ENCODE peak calls at places on chromosome 20, in five cellular contexts. One of them, this sample, is unnamed.

GRCh38 chr20:42110301-42110700 is 492.1 kb upstream of the CHD6 start:
- DNase-seq in MCF 10A: no peak
- DNase-seq in RWPE1: no peak
- DNase-seq in left ventricle myocardium inferior: no peak
- DNase-seq in left lung: no peak
- DNase-seq in this sample: no peak

GRCh38 chr20:21291026-21291425 is 12.1 kb upstream of the XRN2 start:
- DNase-seq in left ventricle myocardium inferior: no peak
- DNase-seq in MCF 10A: no peak
- DNase-seq in left lung: no peak
- DNase-seq in RWPE1: no peak
- DNase-seq in this sample: peak

GRCh38 chr20:15938847-15939246 is 634.4 kb downstream of the KIF16B start:
- DNase-seq in left lung: no peak
- DNase-seq in RWPE1: no peak
- DNase-seq in left ventricle myocardium inferior: no peak
- DNase-seq in MCF 10A: no peak
- DNase-seq in this sample: no peak

GRCh38 chr20:7868108-7868507 is 72.2 kb downstream of the HAO1 start:
- DNase-seq in RWPE1: no peak
- DNase-seq in MCF 10A: no peak
- DNase-seq in left lung: no peak
- DNase-seq in left ventricle myocardium inferior: no peak
- DNase-seq in this sample: no peak

GRCh38 chr20:25398363-25399037 is 7.9 kb upstream of the ABHD12 start:
- DNase-seq in left lung: no peak
- DNase-seq in MCF 10A: no peak
- DNase-seq in RWPE1: no peak
- DNase-seq in left ventricle myocardium inferior: no peak
- DNase-seq in this sample: peak

GRCh38 chr20:36745234-36745926 is 510 bp downstream of the NDRG3 start:
- DNase-seq in left lung: peak
- DNase-seq in left ventricle myocardium inferior: peak
- DNase-seq in MCF 10A: peak
- DNase-seq in RWPE1: no peak
- DNase-seq in this sample: no peak

GRCh38 chr20:32564921-32565734 is 20.0 kb downstream of the NOL4L start:
- DNase-seq in left ventricle myocardium inferior: peak
- DNase-seq in MCF 10A: no peak
- DNase-seq in RWPE1: no peak
- DNase-seq in left lung: peak
- DNase-seq in this sample: no peak

GRCh38 chr20:13220194-13220856 is 749 bp upstream of the ISM1 start:
- DNase-seq in MCF 10A: no peak
- DNase-seq in RWPE1: peak
- DNase-seq in left lung: peak
- DNase-seq in left ventricle myocardium inferior: peak
- DNase-seq in this sample: no peak

GRCh38 chr20:39874049-39874893 is 814.8 kb downstream of the MAFB start:
- DNase-seq in MCF 10A: peak
- DNase-seq in left lung: peak
- DNase-seq in left ventricle myocardium inferior: peak
- DNase-seq in RWPE1: peak
- DNase-seq in this sample: peak

GRCh38 chr20:20201124-20201523 is 148.8 kb downstream of the CFAP61 start:
- DNase-seq in RWPE1: no peak
- DNase-seq in left ventricle myocardium inferior: no peak
- DNase-seq in MCF 10A: no peak
- DNase-seq in left lung: no peak
- DNase-seq in this sample: no peak

GRCh38 chr20:2859330-2860121 is 13.8 kb upstream of the PTPRA start:
- DNase-seq in RWPE1: no peak
- DNase-seq in left lung: no peak
- DNase-seq in left ventricle myocardium inferior: no peak
- DNase-seq in MCF 10A: no peak
- DNase-seq in this sample: peak

GRCh38 chr20:42461321-42461720 is 728.4 kb downstream of the PTPRT start:
- DNase-seq in MCF 10A: no peak
- DNase-seq in RWPE1: no peak
- DNase-seq in left lung: no peak
- DNase-seq in left ventricle myocardium inferior: no peak
- DNase-seq in this sample: no peak

GRCh38 chr20:6395695-6396094 is 272.9 kb upstream of the FERMT1 start:
- DNase-seq in left lung: no peak
- DNase-seq in MCF 10A: peak
- DNase-seq in RWPE1: peak
- DNase-seq in left ventricle myocardium inferior: no peak
- DNase-seq in this sample: no peak

GRCh38 chr20:3652217-3652616 is 11.0 kb downstream of the GFRA4 start:
- DNase-seq in RWPE1: no peak
- DNase-seq in left ventricle myocardium inferior: no peak
- DNase-seq in left lung: no peak
- DNase-seq in MCF 10A: no peak
- DNase-seq in this sample: no peak

GRCh38 chr20:52179331-52180166 is 12.0 kb downstream of the ZFP64 start:
- DNase-seq in MCF 10A: no peak
- DNase-seq in left ventricle myocardium inferior: no peak
- DNase-seq in left lung: no peak
- DNase-seq in RWPE1: no peak
- DNase-seq in this sample: no peak

GRCh38 chr20:49323622-49324238 is 45.9 kb upstream of the ZNFX1 start:
- DNase-seq in RWPE1: peak
- DNase-seq in MCF 10A: peak
- DNase-seq in left lung: no peak
- DNase-seq in left ventricle myocardium inferior: no peak
- DNase-seq in this sample: peak

GRCh38 chr20:33721391-33722140 is 1.5 kb upstream of the PXMP4 start:
- DNase-seq in left lung: no peak
- DNase-seq in left ventricle myocardium inferior: no peak
- DNase-seq in RWPE1: no peak
- DNase-seq in MCF 10A: no peak
- DNase-seq in this sample: no peak

GRCh38 chr20:11891081-11891826 is 26.4 kb upstream of the BTBD3 start:
- DNase-seq in left lung: peak
- DNase-seq in MCF 10A: peak
- DNase-seq in left ventricle myocardium inferior: peak
- DNase-seq in RWPE1: peak
- DNase-seq in this sample: peak

GRCh38 chr20:54980321-54980960 is 505.0 kb downstream of the DOK5 start:
- DNase-seq in left lung: no peak
- DNase-seq in RWPE1: peak
- DNase-seq in left ventricle myocardium inferior: no peak
- DNase-seq in MCF 10A: no peak
- DNase-seq in this sample: no peak

GRCh38 chr20:23147964-23148720 is 62.0 kb upstream of the CD93 start:
- DNase-seq in left lung: peak
- DNase-seq in RWPE1: no peak
- DNase-seq in left ventricle myocardium inferior: no peak
- DNase-seq in MCF 10A: peak
- DNase-seq in this sample: peak

GRCh38 chr20:17320456-17320855 is 93.6 kb downstream of the PCSK2 start:
- DNase-seq in left ventricle myocardium inferior: no peak
- DNase-seq in RWPE1: no peak
- DNase-seq in left lung: no peak
- DNase-seq in MCF 10A: no peak
- DNase-seq in this sample: no peak

GRCh38 chr20:52761867-52762266 is 210.3 kb upstream of the TSHZ2 start:
- DNase-seq in left ventricle myocardium inferior: no peak
- DNase-seq in MCF 10A: no peak
- DNase-seq in RWPE1: no peak
- DNase-seq in left lung: no peak
- DNase-seq in this sample: no peak

GRCh38 chr20:10949930-10950783 is 276.4 kb upstream of the JAG1 start:
- DNase-seq in RWPE1: no peak
- DNase-seq in left ventricle myocardium inferior: no peak
- DNase-seq in MCF 10A: no peak
- DNase-seq in left lung: no peak
- DNase-seq in this sample: no peak

GRCh38 chr20:44909872-44910689 is at the start of gene PABPC1L:
- DNase-seq in MCF 10A: peak
- DNase-seq in left ventricle myocardium inferior: peak
- DNase-seq in RWPE1: peak
- DNase-seq in left lung: peak
- DNase-seq in this sample: peak

GRCh38 chr20:49411221-49411925 is 71.1 kb downstream of the KCNB1 start:
- DNase-seq in left ventricle myocardium inferior: no peak
- DNase-seq in RWPE1: no peak
- DNase-seq in MCF 10A: no peak
- DNase-seq in left lung: no peak
- DNase-seq in this sample: no peak

GRCh38 chr20:53925651-53926401 is 144.6 kb downstream of the BCAS1 start:
- DNase-seq in RWPE1: no peak
- DNase-seq in left lung: no peak
- DNase-seq in MCF 10A: no peak
- DNase-seq in left ventricle myocardium inferior: no peak
- DNase-seq in this sample: no peak

GRCh38 chr20:33005132-33005566 is 916 bp upstream of the SUN5 start:
- DNase-seq in RWPE1: no peak
- DNase-seq in left ventricle myocardium inferior: no peak
- DNase-seq in left lung: no peak
- DNase-seq in MCF 10A: peak
- DNase-seq in this sample: no peak

GRCh38 chr20:23063573-23063972 is 14.1 kb upstream of the THBD start:
- DNase-seq in left lung: no peak
- DNase-seq in MCF 10A: no peak
- DNase-seq in RWPE1: no peak
- DNase-seq in left ventricle myocardium inferior: no peak
- DNase-seq in this sample: no peak

GRCh38 chr20:8853805-8854338 is 215.0 kb upstream of the PLCB4 start:
- DNase-seq in MCF 10A: peak
- DNase-seq in RWPE1: peak
- DNase-seq in left lung: no peak
- DNase-seq in left ventricle myocardium inferior: no peak
- DNase-seq in this sample: peak

GRCh38 chr20:10521068-10521834 is 86.1 kb downstream of the SLX4IP start:
- DNase-seq in left ventricle myocardium inferior: no peak
- DNase-seq in MCF 10A: peak
- DNase-seq in left lung: no peak
- DNase-seq in RWPE1: peak
- DNase-seq in this sample: peak

DNA sequence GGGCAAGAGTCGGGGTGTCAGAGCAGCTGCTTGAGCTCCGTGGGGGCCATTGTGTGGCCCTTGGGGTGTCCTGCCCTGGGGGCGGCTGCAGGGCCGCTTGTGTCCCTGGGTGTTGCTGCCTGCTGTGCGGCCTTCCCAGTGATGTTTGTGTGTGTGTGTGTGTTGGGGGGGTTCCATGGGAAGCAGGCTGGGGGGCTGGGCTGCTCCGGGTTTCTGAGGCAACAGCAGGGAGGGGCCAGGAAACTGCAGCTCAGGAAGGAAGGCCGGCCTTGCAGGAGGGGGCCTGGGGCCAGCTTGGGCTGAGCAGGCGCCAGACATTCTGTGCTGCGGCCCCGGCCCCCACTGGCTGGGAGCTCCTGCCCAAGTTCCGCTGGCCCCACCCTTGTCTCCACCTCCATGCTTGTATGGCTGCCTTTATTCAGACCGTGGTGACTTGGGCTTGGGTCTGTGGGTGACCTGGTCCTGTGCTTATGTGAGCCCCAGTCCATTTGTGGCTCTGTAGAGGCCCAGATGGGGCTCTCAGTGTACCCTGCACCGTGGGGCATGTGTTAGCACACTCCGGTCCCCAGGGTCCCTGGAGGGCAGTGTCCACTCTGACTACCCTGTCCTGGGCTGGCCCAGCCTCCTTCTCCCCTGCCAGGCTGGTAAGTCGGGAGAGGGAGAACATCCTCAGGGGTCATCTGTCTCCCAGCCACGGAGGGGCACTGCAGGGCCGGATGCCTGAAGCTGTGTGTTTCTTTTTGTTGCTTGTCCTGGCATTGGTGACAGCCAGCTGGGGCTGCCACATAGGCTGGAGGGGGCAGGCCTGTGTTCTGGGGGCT is 4.6 kb upstream of the SOX18 start:
- DNase-seq in left lung: no peak
- DNase-seq in MCF 10A: peak
- DNase-seq in RWPE1: no peak
- DNase-seq in left ventricle myocardium inferior: peak
- DNase-seq in this sample: no peak
- TF ChIP-seq CTCF in left lung: no peak
- TF ChIP-seq CTCF in MCF 10A: no peak
- TF ChIP-seq CTCF in RWPE1: no peak
- TF ChIP-seq CTCF in left ventricle myocardium inferior: no peak
- TF ChIP-seq CTCF in this sample: peak

DNA sequence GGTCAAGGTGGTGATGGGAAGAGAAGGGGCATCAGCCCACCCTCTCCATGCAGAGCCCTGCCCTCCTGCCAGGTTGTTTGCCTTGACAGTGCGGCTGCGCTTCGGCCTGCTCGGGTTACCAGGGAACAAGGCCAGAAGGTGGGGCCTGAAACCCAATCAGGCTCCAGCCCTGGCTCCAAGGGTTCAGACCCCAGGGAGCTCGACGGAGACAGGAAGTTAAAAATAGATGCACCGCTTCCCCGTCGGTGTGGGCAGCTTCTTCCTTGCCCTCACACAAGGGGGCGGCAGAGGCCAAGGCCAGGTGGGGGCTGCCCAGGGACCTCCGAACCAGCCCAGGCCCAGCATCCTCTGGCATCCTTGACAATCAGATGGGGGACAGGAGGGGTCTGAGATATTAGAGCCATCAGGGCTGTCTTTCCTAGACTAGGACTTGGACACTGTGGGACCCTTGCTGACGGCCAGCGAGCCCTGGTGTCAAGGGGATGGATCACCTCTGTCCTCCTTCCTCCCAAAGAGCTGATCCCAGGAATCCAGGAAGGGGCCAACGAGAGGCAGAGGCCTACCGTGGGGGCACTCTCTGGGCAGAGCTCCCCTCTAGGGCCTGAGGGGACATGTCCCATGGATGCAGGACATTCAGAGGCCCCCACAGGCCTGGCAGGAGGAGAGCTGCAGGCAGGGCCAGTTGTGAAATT is 65.2 kb downstream of the RIPOR3 start:
- DNase-seq in left ventricle myocardium inferior: peak
- DNase-seq in MCF 10A: peak
- DNase-seq in left lung: no peak
- DNase-seq in RWPE1: no peak
- DNase-seq in this sample: peak
- TF ChIP-seq CTCF in left ventricle myocardium inferior: peak
- TF ChIP-seq CTCF in MCF 10A: peak
- TF ChIP-seq CTCF in left lung: peak
- TF ChIP-seq CTCF in RWPE1: no peak
- TF ChIP-seq CTCF in this sample: peak

GRCh38 chr20:1618479-1618878 is 1.3 kb downstream of the SIRPB1 start:
- DNase-seq in RWPE1: no peak
- DNase-seq in left lung: no peak
- DNase-seq in MCF 10A: no peak
- DNase-seq in left ventricle myocardium inferior: no peak
- DNase-seq in this sample: no peak
- TF ChIP-seq CTCF in RWPE1: no peak
- TF ChIP-seq CTCF in left lung: no peak
- TF ChIP-seq CTCF in MCF 10A: no peak
- TF ChIP-seq CTCF in left ventricle myocardium inferior: no peak
- TF ChIP-seq CTCF in this sample: no peak

GRCh38 chr20:46308258-46309157 is at the start of gene CDH22:
- DNase-seq in left ventricle myocardium inferior: peak
- DNase-seq in left lung: no peak
- DNase-seq in RWPE1: peak
- DNase-seq in MCF 10A: no peak
- DNase-seq in this sample: peak
- TF ChIP-seq CTCF in left ventricle myocardium inferior: peak
- TF ChIP-seq CTCF in left lung: peak
- TF ChIP-seq CTCF in RWPE1: peak
- TF ChIP-seq CTCF in MCF 10A: peak
- TF ChIP-seq CTCF in this sample: peak

GRCh38 chr20:56843817-56844216 is 214.7 kb downstream of the TFAP2C start:
- DNase-seq in left ventricle myocardium inferior: no peak
- DNase-seq in left lung: no peak
- DNase-seq in RWPE1: no peak
- DNase-seq in MCF 10A: peak
- DNase-seq in this sample: no peak
- TF ChIP-seq CTCF in left ventricle myocardium inferior: no peak
- TF ChIP-seq CTCF in left lung: no peak
- TF ChIP-seq CTCF in RWPE1: no peak
- TF ChIP-seq CTCF in MCF 10A: no peak
- TF ChIP-seq CTCF in this sample: peak